ENCODE peak calls at places on chromosomes 1 and 21, in six cellular contexts. One of them, this sample, is unnamed.

GRCh38 chr1:47209725-47210330 is 20.0 kb upstream of the PDZK1IP1 start:
- DNase-seq in suprapubic skin: no peak
- DNase-seq in tibial nerve: no peak
- DNase-seq in A549: no peak
- DNase-seq in stomach: no peak
- DNase-seq in K562: no peak
- DNase-seq in this sample: no peak

GRCh38 chr1:111818081-111818480 is 62.4 kb downstream of the DDX20 start:
- DNase-seq in suprapubic skin: no peak
- DNase-seq in tibial nerve: no peak
- DNase-seq in A549: no peak
- DNase-seq in stomach: no peak
- DNase-seq in K562: no peak
- DNase-seq in this sample: no peak

GRCh38 chr1:67793562-67793961 is 39.7 kb downstream of the GNG12 start:
- DNase-seq in suprapubic skin: no peak
- DNase-seq in tibial nerve: no peak
- DNase-seq in A549: no peak
- DNase-seq in stomach: no peak
- DNase-seq in K562: no peak
- DNase-seq in this sample: no peak

GRCh38 chr1:39087109-39087834 is 61.1 kb downstream of the NDUFS5 start:
- DNase-seq in suprapubic skin: no peak
- DNase-seq in tibial nerve: no peak
- DNase-seq in A549: no peak
- DNase-seq in stomach: no peak
- DNase-seq in K562: no peak
- DNase-seq in this sample: no peak

GRCh38 chr1:17531343-17531681 is 8.2 kb upstream of the ARHGEF10L start:
- DNase-seq in suprapubic skin: no peak
- DNase-seq in tibial nerve: no peak
- DNase-seq in A549: no peak
- DNase-seq in stomach: no peak
- DNase-seq in K562: no peak
- DNase-seq in this sample: no peak

GRCh38 chr1:18751425-18751824 is 108.0 kb downstream of the TAS1R2 start:
- DNase-seq in suprapubic skin: no peak
- DNase-seq in tibial nerve: no peak
- DNase-seq in A549: no peak
- DNase-seq in stomach: no peak
- DNase-seq in K562: no peak
- DNase-seq in this sample: no peak

GRCh38 chr1:239263821-239264220 is 122.5 kb upstream of the CHRM3 start:
- DNase-seq in suprapubic skin: no peak
- DNase-seq in tibial nerve: no peak
- DNase-seq in A549: no peak
- DNase-seq in stomach: no peak
- DNase-seq in K562: no peak
- DNase-seq in this sample: no peak

GRCh38 chr1:79198841-79199240 is 192.3 kb upstream of the ADGRL4 start:
- DNase-seq in suprapubic skin: no peak
- DNase-seq in tibial nerve: no peak
- DNase-seq in A549: no peak
- DNase-seq in stomach: no peak
- DNase-seq in K562: no peak
- DNase-seq in this sample: no peak

GRCh38 chr21:28793043-28793442 is 199.6 kb downstream of the LTN1 start:
- DNase-seq in suprapubic skin: no peak
- DNase-seq in tibial nerve: no peak
- DNase-seq in A549: peak
- DNase-seq in stomach: no peak
- DNase-seq in K562: no peak
- DNase-seq in this sample: no peak

GRCh38 chr1:4121293-4121684 is 221.2 kb upstream of the C1orf174 start:
- DNase-seq in suprapubic skin: peak
- DNase-seq in tibial nerve: no peak
- DNase-seq in A549: no peak
- DNase-seq in stomach: no peak
- DNase-seq in K562: no peak
- DNase-seq in this sample: no peak

GRCh38 chr1:52702886-52703787 is 5.0 kb upstream of the COA7 start:
- DNase-seq in suprapubic skin: peak
- DNase-seq in tibial nerve: peak
- DNase-seq in A549: peak
- DNase-seq in stomach: peak
- DNase-seq in K562: peak
- DNase-seq in this sample: peak

GRCh38 chr1:4018721-4019521 is 118.8 kb upstream of the C1orf174 start:
- DNase-seq in suprapubic skin: no peak
- DNase-seq in tibial nerve: no peak
- DNase-seq in A549: no peak
- DNase-seq in stomach: no peak
- DNase-seq in K562: no peak
- DNase-seq in this sample: no peak

GRCh38 chr1:168864266-168864665 is 135.3 kb upstream of the DPT start:
- DNase-seq in suprapubic skin: no peak
- DNase-seq in tibial nerve: no peak
- DNase-seq in A549: no peak
- DNase-seq in stomach: no peak
- DNase-seq in K562: no peak
- DNase-seq in this sample: no peak

GRCh38 chr1:43991476-43992231 is at the start of gene CCDC24:
- DNase-seq in suprapubic skin: peak
- DNase-seq in tibial nerve: peak
- DNase-seq in A549: peak
- DNase-seq in stomach: peak
- DNase-seq in K562: peak
- DNase-seq in this sample: peak

GRCh38 chr1:216285052-216285451 is 138.2 kb downstream of the USH2A start:
- DNase-seq in suprapubic skin: no peak
- DNase-seq in tibial nerve: no peak
- DNase-seq in A549: no peak
- DNase-seq in stomach: no peak
- DNase-seq in K562: no peak
- DNase-seq in this sample: no peak

GRCh38 chr1:150389650-150390049 is 25.7 kb downstream of the RPRD2 start:
- DNase-seq in suprapubic skin: no peak
- DNase-seq in tibial nerve: no peak
- DNase-seq in A549: no peak
- DNase-seq in stomach: no peak
- DNase-seq in K562: no peak
- DNase-seq in this sample: no peak

GRCh38 chr1:150385537-150386445 is 21.8 kb downstream of the RPRD2 start:
- DNase-seq in suprapubic skin: no peak
- DNase-seq in tibial nerve: no peak
- DNase-seq in A549: no peak
- DNase-seq in stomach: no peak
- DNase-seq in K562: no peak
- DNase-seq in this sample: no peak

GRCh38 chr1:150386546-150387080 is 22.7 kb downstream of the RPRD2 start:
- DNase-seq in suprapubic skin: no peak
- DNase-seq in tibial nerve: no peak
- DNase-seq in A549: no peak
- DNase-seq in stomach: no peak
- DNase-seq in K562: no peak
- DNase-seq in this sample: no peak

GRCh38 chr1:150388241-150388640 is 24.3 kb downstream of the RPRD2 start:
- DNase-seq in suprapubic skin: no peak
- DNase-seq in tibial nerve: no peak
- DNase-seq in A549: no peak
- DNase-seq in stomach: no peak
- DNase-seq in K562: no peak
- DNase-seq in this sample: no peak

DNA sequence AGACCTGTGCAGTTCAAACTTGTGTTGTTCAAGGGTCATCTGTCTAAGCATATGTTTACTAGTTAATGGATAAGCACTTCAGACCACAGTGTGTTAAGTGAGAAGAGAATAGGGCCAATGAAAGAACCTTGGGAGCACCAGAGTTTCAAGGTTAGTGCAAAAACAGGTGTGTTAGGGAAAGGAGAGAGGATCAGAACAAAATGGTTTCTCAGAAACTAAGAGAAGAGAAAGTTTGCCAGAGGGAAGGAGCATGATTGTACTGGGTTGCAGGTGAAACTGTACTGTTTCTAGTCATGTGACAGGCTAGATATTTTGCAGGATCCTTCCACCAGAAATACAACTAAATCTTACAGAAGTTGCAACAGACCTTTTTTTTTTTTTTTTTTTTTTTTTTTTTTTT is 23.3 kb downstream of the RPRD2 start:
- DNase-seq in suprapubic skin: no peak
- DNase-seq in tibial nerve: no peak
- DNase-seq in A549: no peak
- DNase-seq in stomach: no peak
- DNase-seq in K562: no peak
- DNase-seq in this sample: no peak
- TF ChIP-seq CTCF in suprapubic skin: no peak
- TF ChIP-seq CTCF in tibial nerve: no peak
- TF ChIP-seq CTCF in A549: no peak
- TF ChIP-seq CTCF in stomach: no peak
- TF ChIP-seq CTCF in K562: no peak
- TF ChIP-seq CTCF in this sample: no peak

GRCh38 chr1:6244401-6245054 is 549 bp downstream of the HES3 start:
- DNase-seq in suprapubic skin: no peak
- DNase-seq in tibial nerve: no peak
- DNase-seq in A549: no peak
- DNase-seq in stomach: no peak
- DNase-seq in K562: no peak
- DNase-seq in this sample: no peak

GRCh38 chr1:6243993-6244392 is at the start of gene HES3:
- DNase-seq in suprapubic skin: no peak
- DNase-seq in tibial nerve: no peak
- DNase-seq in A549: no peak
- DNase-seq in stomach: no peak
- DNase-seq in K562: no peak
- DNase-seq in this sample: no peak

GRCh38 chr1:6245869-6246496 is 2.0 kb downstream of the HES3 start:
- DNase-seq in suprapubic skin: no peak
- DNase-seq in tibial nerve: no peak
- DNase-seq in A549: peak
- DNase-seq in stomach: peak
- DNase-seq in K562: peak
- DNase-seq in this sample: peak

GRCh38 chr1:6246497-6247295 is 2.7 kb downstream of the HES3 start:
- DNase-seq in suprapubic skin: peak
- DNase-seq in tibial nerve: peak
- DNase-seq in A549: peak
- DNase-seq in stomach: peak
- DNase-seq in K562: peak
- DNase-seq in this sample: peak

DNA sequence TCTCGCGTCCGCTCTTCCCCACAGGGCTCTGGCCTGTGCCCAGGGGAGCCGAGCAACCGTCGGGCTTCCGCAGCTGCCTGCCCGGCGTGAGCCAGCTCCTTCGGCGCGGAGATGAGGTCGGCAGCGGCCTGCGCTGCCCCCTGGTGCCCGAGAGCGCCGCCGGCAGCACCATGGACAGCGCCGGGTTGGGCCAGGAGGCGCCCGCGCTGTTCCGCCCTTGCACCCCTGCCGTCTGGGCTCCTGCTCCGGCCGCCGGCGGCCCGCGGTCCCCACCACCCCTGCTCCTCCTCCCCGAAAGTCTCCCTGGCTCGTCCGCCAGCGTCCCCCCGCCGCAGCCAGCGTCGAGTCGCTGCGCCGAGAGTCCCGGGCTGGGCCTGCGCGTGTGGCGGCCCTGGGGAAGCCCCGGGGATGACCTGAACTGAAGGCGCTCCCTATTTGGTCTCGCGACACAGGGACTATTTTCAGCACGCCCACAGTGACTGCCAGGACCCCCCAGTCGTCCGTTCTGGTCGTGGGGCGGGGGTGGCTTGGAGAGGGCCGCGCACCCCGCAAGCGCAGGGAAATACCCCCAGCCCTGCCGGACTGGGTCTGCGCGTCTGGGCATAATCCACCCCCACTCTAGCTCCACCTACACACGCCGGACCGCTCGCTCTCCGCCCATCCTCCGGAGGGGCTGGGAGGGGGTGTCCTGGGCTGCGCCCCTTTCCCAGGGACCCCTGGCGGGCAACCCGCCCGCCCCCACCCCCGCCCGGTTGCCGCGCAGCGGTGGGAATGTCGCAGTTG is 1.3 kb downstream of the HES3 start:
- DNase-seq in suprapubic skin: no peak
- DNase-seq in tibial nerve: peak
- DNase-seq in A549: peak
- DNase-seq in stomach: peak
- DNase-seq in K562: peak
- DNase-seq in this sample: peak
- TF ChIP-seq EP300 in suprapubic skin: no peak
- TF ChIP-seq EP300 in tibial nerve: no peak
- TF ChIP-seq EP300 in A549: no peak
- TF ChIP-seq EP300 in stomach: no peak
- TF ChIP-seq EP300 in K562: no peak
- TF ChIP-seq EP300 in this sample: no peak

GRCh38 chr1:115978292-115978941 is 2.1 kb downstream of the SLC22A15 start:
- DNase-seq in suprapubic skin: no peak
- DNase-seq in tibial nerve: no peak
- DNase-seq in A549: no peak
- DNase-seq in stomach: no peak
- DNase-seq in K562: no peak
- DNase-seq in this sample: no peak

GRCh38 chr1:115976900-115977480 is 677 bp downstream of the SLC22A15 start:
- DNase-seq in suprapubic skin: no peak
- DNase-seq in tibial nerve: no peak
- DNase-seq in A549: no peak
- DNase-seq in stomach: no peak
- DNase-seq in K562: no peak
- DNase-seq in this sample: no peak

GRCh38 chr1:115977481-115978258 is 1.4 kb downstream of the SLC22A15 start:
- DNase-seq in suprapubic skin: peak
- DNase-seq in tibial nerve: no peak
- DNase-seq in A549: peak
- DNase-seq in stomach: no peak
- DNase-seq in K562: no peak
- DNase-seq in this sample: peak

GRCh38 chr1:115975569-115976061 is 698 bp upstream of the SLC22A15 start:
- DNase-seq in suprapubic skin: no peak
- DNase-seq in tibial nerve: no peak
- DNase-seq in A549: no peak
- DNase-seq in stomach: no peak
- DNase-seq in K562: no peak
- DNase-seq in this sample: no peak

GRCh38 chr1:115976062-115976899 is at the start of gene SLC22A15:
- DNase-seq in suprapubic skin: peak
- DNase-seq in tibial nerve: peak
- DNase-seq in A549: peak
- DNase-seq in stomach: peak
- DNase-seq in K562: peak
- DNase-seq in this sample: peak
- TF ChIP-seq POLR2A in suprapubic skin: no peak
- TF ChIP-seq POLR2A in tibial nerve: no peak
- TF ChIP-seq POLR2A in A549: no peak
- TF ChIP-seq POLR2A in stomach: no peak
- TF ChIP-seq POLR2A in K562: no peak
- TF ChIP-seq POLR2A in this sample: no peak

DNA sequence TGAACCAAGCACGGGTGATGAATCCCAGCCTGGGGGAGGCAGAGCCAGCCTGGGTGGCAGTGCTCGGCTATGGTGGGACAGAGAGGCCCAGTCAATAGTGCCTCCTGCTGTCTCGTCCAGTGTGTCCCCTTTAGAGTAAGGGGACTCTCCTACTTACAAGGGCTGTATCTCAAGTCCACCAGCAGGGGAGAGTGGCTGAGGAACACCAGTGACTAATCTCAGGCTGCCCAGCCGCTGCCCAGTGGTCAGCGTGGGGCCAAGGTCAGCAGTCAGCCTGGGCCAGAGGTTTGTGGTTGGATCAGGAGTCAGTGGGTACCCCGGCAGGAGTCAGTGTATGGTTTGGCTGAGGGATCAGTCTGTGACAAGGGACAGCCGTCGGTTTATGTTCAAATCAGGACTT is 109.2 kb upstream of the RUNX3 start:
- DNase-seq in suprapubic skin: no peak
- DNase-seq in tibial nerve: no peak
- DNase-seq in A549: peak
- DNase-seq in stomach: no peak
- DNase-seq in K562: no peak
- DNase-seq in this sample: no peak
- TF ChIP-seq CTCF in suprapubic skin: no peak
- TF ChIP-seq CTCF in tibial nerve: no peak
- TF ChIP-seq CTCF in A549: no peak
- TF ChIP-seq CTCF in stomach: no peak
- TF ChIP-seq CTCF in K562: peak
- TF ChIP-seq CTCF in this sample: no peak

This sample was measured in transverse colon.